ENCODE peak calls at places on chromosome 1, in four cellular contexts. K is sigmoid colon, L is H1, E is SK-N-SH. G is an unnamed sample.

GRCh38 chr1:91884459-91885290 is 1.3 kb downstream of the TGFBR3 start:
- DNase-seq in K (peak; percentile 75), L (no peak), E (peak; percentile 19), G (no peak)

GRCh38 chr1:39076127-39076798 is 50.1 kb downstream of the NDUFS5 start:
- DNase-seq in K (peak; percentile 92), L (no peak), E (no peak), G (no peak)

GRCh38 chr1:198623920-198624647 is 14.8 kb upstream of the PTPRC start:
- DNase-seq in K (no peak), L (no peak), E (no peak), G (no peak)

GRCh38 chr1:205615789-205616188 is 16.0 kb downstream of the ELK4 start:
- DNase-seq in K (no peak), L (no peak), E (no peak), G (no peak)

GRCh38 chr1:159089184-159089791 is 12.7 kb upstream of the AIM2 start:
- DNase-seq in K (no peak), L (no peak), E (no peak), G (no peak)

GRCh38 chr1:182367928-182368327 is 23.7 kb downstream of the GLUL start:
- DNase-seq in K (no peak), L (no peak), E (no peak), G (no peak)

GRCh38 chr1:225848044-225848955 is 33.9 kb downstream of the TMEM63A start:
- DNase-seq in K (no peak), L (no peak), E (no peak), G (no peak)

GRCh38 chr1:1616045-1616821 is 933 bp downstream of the MIB2 start:
- DNase-seq in K (no peak), L (no peak), E (peak; percentile 85), G (no peak)

DNA sequence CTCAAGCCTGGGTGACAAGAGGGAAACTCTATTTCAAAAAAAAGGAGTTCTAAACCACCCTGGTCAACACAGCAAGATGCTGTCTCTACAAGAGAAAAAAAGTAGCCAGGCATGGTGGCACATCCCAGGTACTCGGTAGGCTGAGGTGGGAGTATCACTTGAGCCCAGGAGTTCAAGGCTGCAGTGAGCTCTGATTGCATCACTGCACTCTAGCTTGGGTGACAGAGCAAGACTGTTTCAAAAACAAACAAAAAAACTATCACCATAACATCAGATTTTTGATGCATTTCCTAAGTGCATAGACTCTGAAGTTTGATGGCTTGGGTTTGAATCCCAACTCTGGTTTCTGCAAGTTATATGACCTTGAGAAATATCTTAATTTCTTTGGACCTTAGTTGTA is 9.6 kb downstream of the ELOA start:
- DNase-seq in K (no peak), L (no peak), E (no peak), G (no peak)
- H3K36me3 ChIP-seq in K (peaks cover 62% of the 10 kb centered on the region), L (peaks cover 71% of the 10 kb centered on the region), E (peaks cover 85% of the 10 kb centered on the region), G (peaks cover 76% of the 10 kb centered on the region)

DNA sequence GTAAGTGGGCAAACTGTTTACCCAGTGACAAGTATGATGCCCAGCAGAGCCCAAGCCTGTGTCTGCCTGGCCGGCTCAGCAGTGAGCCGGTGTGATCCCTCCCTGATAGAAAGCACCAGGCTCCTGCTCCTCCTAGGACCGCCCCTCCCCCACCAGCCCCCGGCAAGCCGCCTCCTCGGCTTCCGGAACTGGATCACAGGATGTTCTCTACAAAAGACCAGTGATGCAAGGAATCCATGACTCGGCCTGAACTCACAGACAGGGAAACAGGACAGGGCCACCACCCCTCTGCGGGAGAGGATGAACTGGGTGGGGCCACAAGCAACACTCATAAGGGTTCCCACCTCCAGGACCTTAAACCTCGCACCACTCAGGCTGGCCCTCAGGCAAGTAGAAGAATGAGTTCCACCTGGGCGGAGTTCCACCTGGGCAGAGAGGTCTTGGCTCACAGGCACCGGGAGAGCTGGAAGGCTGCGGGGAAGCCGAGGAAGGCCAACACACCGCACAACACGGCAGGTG is 7.8 kb downstream of the ACOT7 start:
- DNase-seq in K (peak; percentile 92), L (peak; percentile 78), E (peak; percentile 93), G (no peak)
- H3K27ac ChIP-seq in K (peak overlapping the region; percentile 87), L (peak overlapping the region; percentile 83), E (peak overlapping the region; percentile 93), G (no peak overlapping the region)

GRCh38 chr1:67853704-67854103 is 20.4 kb upstream of the GNG12 start:
- DNase-seq in K (no peak), L (peak; percentile 85), E (peak; percentile 77), G (no peak)

GRCh38 chr1:67850151-67850551 is 16.9 kb upstream of the GNG12 start:
- DNase-seq in K (no peak), L (no peak), E (peak; percentile 17), G (no peak)

GRCh38 chr1:67851800-67852199 is 18.5 kb upstream of the GNG12 start:
- DNase-seq in K (no peak), L (no peak), E (no peak), G (no peak)

GRCh38 chr1:67847466-67847865 is 14.2 kb upstream of the GNG12 start:
- DNase-seq in K (no peak), L (no peak), E (no peak), G (no peak)

DNA sequence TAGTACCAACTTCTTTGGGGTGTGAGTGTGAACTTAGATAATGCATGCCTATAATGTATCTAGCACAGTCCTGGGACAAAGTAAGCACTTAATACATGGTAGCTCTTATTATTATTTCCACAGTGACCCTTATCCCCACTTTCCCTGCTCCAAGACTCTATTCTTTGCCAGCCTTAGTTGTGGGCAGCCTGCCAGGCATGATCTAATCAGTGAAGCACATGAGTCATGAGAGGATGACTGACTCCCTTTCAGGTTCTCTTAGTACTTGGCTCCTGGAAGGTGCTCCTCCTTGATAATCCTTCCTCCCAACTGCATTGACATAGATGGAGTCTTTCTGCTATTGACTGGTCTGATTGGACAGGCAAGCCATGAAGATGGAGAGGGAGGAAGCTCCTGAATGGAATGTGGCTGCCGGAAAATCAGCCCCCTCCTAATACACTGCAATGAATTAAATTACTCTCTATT is 17.4 kb upstream of the GNG12 start:
- DNase-seq in K (peak; percentile 87), L (no peak), E (no peak), G (no peak)
- TF ChIP-seq EP300 in K (no peak), L (no peak), E (peak; percentile 56), G (no peak)

DNA sequence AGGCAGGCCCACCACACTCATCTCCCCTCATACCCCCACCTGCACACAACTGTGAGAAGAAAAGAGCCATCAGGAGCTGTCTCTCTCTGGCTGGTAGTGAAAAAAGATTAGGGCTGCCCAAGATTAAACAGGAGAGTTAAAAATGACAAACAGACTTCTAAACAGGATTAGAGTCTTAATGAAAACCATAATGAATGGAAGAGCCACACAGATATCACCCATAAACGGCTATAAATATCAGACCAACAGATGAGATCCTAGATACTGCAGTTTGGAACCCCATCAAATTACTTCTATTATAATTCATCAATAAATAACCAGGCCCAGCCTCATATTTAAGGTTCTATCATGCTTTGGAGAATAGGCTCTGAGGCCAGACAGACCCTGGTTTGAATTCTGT is 122.2 kb downstream of the PLXNA2 start:
- DNase-seq in K (no peak), L (no peak), E (peak; percentile 33), G (no peak)
- H3K36me3 ChIP-seq in K (no peaks in the 10 kb centered on the region), L (no peaks in the 10 kb centered on the region), E (peaks cover 15% of the 10 kb centered on the region), G (peaks cover 4% of the 10 kb centered on the region)

GRCh38 chr1:23722652-23723051 is 20.6 kb upstream of the ELOA start:
- DNase-seq in K (no peak), L (no peak), E (no peak), G (no peak)
- H3K27ac ChIP-seq in K (no peak overlapping the region), L (no peak overlapping the region), E (no peak overlapping the region), G (no peak overlapping the region)

DNA sequence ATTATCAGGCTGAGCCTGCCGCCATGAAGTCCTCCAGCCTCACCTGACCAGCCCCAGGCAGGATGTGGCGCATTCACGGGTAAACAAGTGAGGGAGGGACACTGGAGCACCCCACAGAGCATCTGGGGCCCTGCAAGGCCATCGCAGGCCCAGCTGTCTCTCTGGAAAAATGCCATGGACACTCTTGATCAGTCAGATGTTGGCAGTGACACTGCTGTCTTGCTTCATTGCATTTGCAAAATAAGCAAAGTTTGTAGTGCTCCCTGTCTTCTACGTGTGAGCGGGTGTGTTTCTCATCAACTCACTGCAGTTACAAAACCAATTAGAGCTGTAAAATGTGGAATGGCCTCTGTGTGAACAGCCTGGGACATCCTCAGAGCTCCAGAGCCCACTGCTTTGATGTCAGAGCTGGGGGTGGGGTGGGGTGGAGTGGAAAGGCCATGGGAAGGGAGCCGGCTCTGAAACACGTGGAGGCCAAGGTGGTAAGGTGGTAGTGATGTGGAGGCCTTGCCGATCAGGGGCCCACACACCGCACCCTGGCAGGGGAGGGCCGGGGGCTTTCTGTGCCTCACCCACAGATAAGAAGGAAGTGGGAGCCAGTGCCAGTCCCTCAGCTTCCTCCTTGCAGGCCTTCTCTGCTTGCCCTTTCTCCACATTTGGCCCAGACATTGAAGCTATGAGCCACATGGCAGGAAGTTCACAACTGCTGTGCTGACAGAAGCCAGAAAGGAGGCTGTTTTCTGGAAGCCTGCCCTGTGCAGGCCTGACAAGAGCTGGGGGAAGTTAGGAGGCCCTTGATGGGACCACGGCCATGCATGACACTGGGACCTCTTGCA is 254.9 kb downstream of the RHOU start:
- DNase-seq in K (peak; percentile 93), L (no peak), E (peak; percentile 46), G (no peak)
- TF ChIP-seq EP300 in K (peak; percentile 40), L (no peak), E (no peak), G (no peak)

GRCh38 chr1:51814513-51814912 is 64.0 kb downstream of the NRDC start:
- DNase-seq in K (no peak), L (no peak), E (no peak), G (no peak)

GRCh38 chr1:51819810-51820209 is 58.7 kb downstream of the NRDC start:
- DNase-seq in K (no peak), L (no peak), E (no peak), G (no peak)

GRCh38 chr1:51818487-51818886 is 60.0 kb downstream of the NRDC start:
- DNase-seq in K (no peak), L (no peak), E (no peak), G (no peak)
- H3K36me3 ChIP-seq in K (no peaks in the 10 kb centered on the region), L (peaks cover 60% of the 10 kb centered on the region), E (peaks cover 84% of the 10 kb centered on the region), G (peaks cover 85% of the 10 kb centered on the region)